ENCODE peak calls at places on chromosomes 11 and 22, in ten cellular contexts. One of them, this sample, is unnamed.

GRCh38 chr11:57402188-57403066 is 12.0 kb upstream of the PRG2 start:
- DNase-seq in neuronal stem cell: no peak
- DNase-seq in HepG2: no peak
- DNase-seq in IMR-90: no peak
- DNase-seq in colonic mucosa: no peak
- DNase-seq in transverse colon: no peak
- DNase-seq in brain microvascular endothelial cell: no peak
- DNase-seq in uterus: no peak
- DNase-seq in spleen: no peak
- DNase-seq in thoracic aorta: no peak
- DNase-seq in this sample: no peak

GRCh38 chr11:13674799-13675509 is 6.5 kb downstream of the FAR1 start:
- DNase-seq in IMR-90: no peak
- DNase-seq in thoracic aorta: no peak
- DNase-seq in HepG2: no peak
- DNase-seq in neuronal stem cell: no peak
- DNase-seq in uterus: no peak
- DNase-seq in colonic mucosa: no peak
- DNase-seq in spleen: no peak
- DNase-seq in transverse colon: no peak
- DNase-seq in brain microvascular endothelial cell: no peak
- DNase-seq in this sample: no peak

GRCh38 chr22:49565516-49565855 is 262.2 kb downstream of the BRD1 start:
- DNase-seq in colonic mucosa: no peak
- DNase-seq in transverse colon: no peak
- DNase-seq in spleen: peak; percentile 36
- DNase-seq in brain microvascular endothelial cell: no peak
- DNase-seq in HepG2: no peak
- DNase-seq in thoracic aorta: no peak
- DNase-seq in neuronal stem cell: no peak
- DNase-seq in uterus: no peak
- DNase-seq in IMR-90: no peak
- DNase-seq in this sample: peak; percentile 22

GRCh38 chr11:126712017-126712625 is 288.4 kb downstream of the KIRREL3 start:
- DNase-seq in brain microvascular endothelial cell: no peak
- DNase-seq in HepG2: no peak
- DNase-seq in thoracic aorta: no peak
- DNase-seq in neuronal stem cell: no peak
- DNase-seq in spleen: no peak
- DNase-seq in transverse colon: no peak
- DNase-seq in colonic mucosa: no peak
- DNase-seq in uterus: no peak
- DNase-seq in IMR-90: peak; percentile 62
- DNase-seq in this sample: no peak

GRCh38 chr11:119254239-119254638 is 48.1 kb downstream of the CBL start:
- DNase-seq in HepG2: no peak
- DNase-seq in transverse colon: no peak
- DNase-seq in brain microvascular endothelial cell: no peak
- DNase-seq in IMR-90: no peak
- DNase-seq in colonic mucosa: no peak
- DNase-seq in uterus: no peak
- DNase-seq in spleen: no peak
- DNase-seq in neuronal stem cell: no peak
- DNase-seq in thoracic aorta: no peak
- DNase-seq in this sample: no peak

GRCh38 chr22:23856721-23857605 is 712 bp upstream of the SLC2A11 start:
- DNase-seq in brain microvascular endothelial cell: no peak
- DNase-seq in uterus: no peak
- DNase-seq in spleen: peak; percentile 88
- DNase-seq in HepG2: peak; percentile 54
- DNase-seq in colonic mucosa: peak; percentile 57
- DNase-seq in neuronal stem cell: peak; percentile 49
- DNase-seq in transverse colon: peak; percentile 60
- DNase-seq in IMR-90: peak; percentile 46
- DNase-seq in thoracic aorta: no peak
- DNase-seq in this sample: no peak

GRCh38 chr11:113507341-113507740 is 32.1 kb upstream of the DRD2 start:
- DNase-seq in uterus: no peak
- DNase-seq in thoracic aorta: no peak
- DNase-seq in brain microvascular endothelial cell: no peak
- DNase-seq in spleen: no peak
- DNase-seq in colonic mucosa: no peak
- DNase-seq in HepG2: no peak
- DNase-seq in IMR-90: no peak
- DNase-seq in neuronal stem cell: no peak
- DNase-seq in transverse colon: no peak
- DNase-seq in this sample: no peak

GRCh38 chr11:131762346-131763110 is 392.1 kb downstream of the NTM start:
- DNase-seq in IMR-90: no peak
- DNase-seq in colonic mucosa: no peak
- DNase-seq in uterus: no peak
- DNase-seq in HepG2: no peak
- DNase-seq in neuronal stem cell: no peak
- DNase-seq in thoracic aorta: no peak
- DNase-seq in transverse colon: no peak
- DNase-seq in spleen: no peak
- DNase-seq in brain microvascular endothelial cell: no peak
- DNase-seq in this sample: no peak

GRCh38 chr22:50270302-50271010 is at the start of gene MAPK11:
- DNase-seq in brain microvascular endothelial cell: peak; percentile 32
- DNase-seq in spleen: peak; percentile 91
- DNase-seq in neuronal stem cell: peak; percentile 82
- DNase-seq in transverse colon: peak; percentile 74
- DNase-seq in thoracic aorta: no peak
- DNase-seq in uterus: peak; percentile 71
- DNase-seq in HepG2: peak; percentile 47
- DNase-seq in IMR-90: peak; percentile 61
- DNase-seq in colonic mucosa: peak; percentile 73
- DNase-seq in this sample: no peak

GRCh38 chr11:86396403-86396802 is 21.7 kb downstream of the CCDC81 start:
- DNase-seq in HepG2: no peak
- DNase-seq in spleen: no peak
- DNase-seq in IMR-90: peak; percentile 84
- DNase-seq in colonic mucosa: no peak
- DNase-seq in thoracic aorta: no peak
- DNase-seq in brain microvascular endothelial cell: peak; percentile 54
- DNase-seq in transverse colon: no peak
- DNase-seq in neuronal stem cell: no peak
- DNase-seq in uterus: no peak
- DNase-seq in this sample: no peak

GRCh38 chr11:86438685-86439084 is 64.0 kb downstream of the CCDC81 start:
- DNase-seq in spleen: no peak
- DNase-seq in thoracic aorta: no peak
- DNase-seq in HepG2: no peak
- DNase-seq in colonic mucosa: no peak
- DNase-seq in IMR-90: peak; percentile 75
- DNase-seq in neuronal stem cell: no peak
- DNase-seq in transverse colon: no peak
- DNase-seq in brain microvascular endothelial cell: no peak
- DNase-seq in uterus: no peak
- DNase-seq in this sample: no peak

GRCh38 chr22:19123936-19124335 is 1.7 kb upstream of the DGCR2 start:
- DNase-seq in colonic mucosa: no peak
- DNase-seq in uterus: no peak
- DNase-seq in neuronal stem cell: no peak
- DNase-seq in spleen: no peak
- DNase-seq in transverse colon: no peak
- DNase-seq in HepG2: no peak
- DNase-seq in IMR-90: no peak
- DNase-seq in brain microvascular endothelial cell: no peak
- DNase-seq in thoracic aorta: no peak
- DNase-seq in this sample: no peak

GRCh38 chr11:71106671-71107070 is 145.7 kb downstream of the SHANK2 start:
- DNase-seq in HepG2: no peak
- DNase-seq in colonic mucosa: no peak
- DNase-seq in IMR-90: no peak
- DNase-seq in thoracic aorta: no peak
- DNase-seq in brain microvascular endothelial cell: no peak
- DNase-seq in uterus: no peak
- DNase-seq in neuronal stem cell: no peak
- DNase-seq in transverse colon: no peak
- DNase-seq in spleen: peak; percentile 37
- DNase-seq in this sample: no peak

GRCh38 chr22:25049770-25050169 is 97.3 kb downstream of the KIAA1671 start:
- DNase-seq in IMR-90: no peak
- DNase-seq in HepG2: no peak
- DNase-seq in spleen: no peak
- DNase-seq in colonic mucosa: no peak
- DNase-seq in uterus: no peak
- DNase-seq in brain microvascular endothelial cell: no peak
- DNase-seq in thoracic aorta: no peak
- DNase-seq in transverse colon: no peak
- DNase-seq in neuronal stem cell: no peak
- DNase-seq in this sample: no peak

GRCh38 chr11:2521681-2522630 is 77.1 kb downstream of the KCNQ1 start:
- DNase-seq in IMR-90: no peak
- DNase-seq in neuronal stem cell: no peak
- DNase-seq in colonic mucosa: peak; percentile 9
- DNase-seq in thoracic aorta: no peak
- DNase-seq in spleen: peak; percentile 68
- DNase-seq in brain microvascular endothelial cell: no peak
- DNase-seq in HepG2: no peak
- DNase-seq in uterus: peak; percentile 10
- DNase-seq in transverse colon: peak; percentile 3
- DNase-seq in this sample: peak; percentile 3

GRCh38 chr11:65925397-65925796 is 6.2 kb downstream of the DRAP1 start:
- DNase-seq in HepG2: no peak
- DNase-seq in colonic mucosa: no peak
- DNase-seq in uterus: no peak
- DNase-seq in transverse colon: no peak
- DNase-seq in thoracic aorta: no peak
- DNase-seq in spleen: no peak
- DNase-seq in IMR-90: no peak
- DNase-seq in neuronal stem cell: no peak
- DNase-seq in brain microvascular endothelial cell: no peak
- DNase-seq in this sample: no peak

GRCh38 chr11:33256031-33256807 is 962 bp upstream of the HIPK3 start:
- DNase-seq in colonic mucosa: no peak
- DNase-seq in neuronal stem cell: no peak
- DNase-seq in uterus: no peak
- DNase-seq in IMR-90: no peak
- DNase-seq in HepG2: no peak
- DNase-seq in brain microvascular endothelial cell: no peak
- DNase-seq in spleen: no peak
- DNase-seq in thoracic aorta: no peak
- DNase-seq in transverse colon: no peak
- DNase-seq in this sample: no peak

GRCh38 chr22:36221799-36222751 is 17.3 kb downstream of the APOL2 start:
- DNase-seq in thoracic aorta: no peak
- DNase-seq in IMR-90: no peak
- DNase-seq in brain microvascular endothelial cell: no peak
- DNase-seq in uterus: peak; percentile 62
- DNase-seq in colonic mucosa: peak; percentile 41
- DNase-seq in HepG2: peak; percentile 37
- DNase-seq in transverse colon: peak; percentile 59
- DNase-seq in neuronal stem cell: peak; percentile 17
- DNase-seq in spleen: peak; percentile 85
- DNase-seq in this sample: no peak

GRCh38 chr11:12069053-12069676 is 41.2 kb upstream of the MICAL2 start:
- DNase-seq in neuronal stem cell: no peak
- DNase-seq in IMR-90: no peak
- DNase-seq in HepG2: peak; percentile 74
- DNase-seq in thoracic aorta: no peak
- DNase-seq in colonic mucosa: no peak
- DNase-seq in brain microvascular endothelial cell: no peak
- DNase-seq in transverse colon: no peak
- DNase-seq in uterus: no peak
- DNase-seq in spleen: no peak
- DNase-seq in this sample: peak; percentile 60
- H3K27ac ChIP-seq in neuronal stem cell: no peak overlapping the region
- H3K27ac ChIP-seq in IMR-90: no peak overlapping the region
- H3K27ac ChIP-seq in HepG2: no peak overlapping the region
- H3K27ac ChIP-seq in thoracic aorta: no peak overlapping the region
- H3K27ac ChIP-seq in colonic mucosa: no peak overlapping the region
- H3K27ac ChIP-seq in brain microvascular endothelial cell: no peak overlapping the region
- H3K27ac ChIP-seq in transverse colon: peak overlapping the region; percentile 28
- H3K27ac ChIP-seq in uterus: no peak overlapping the region
- H3K27ac ChIP-seq in spleen: no peak overlapping the region
- H3K27ac ChIP-seq in this sample: no peak overlapping the region

DNA sequence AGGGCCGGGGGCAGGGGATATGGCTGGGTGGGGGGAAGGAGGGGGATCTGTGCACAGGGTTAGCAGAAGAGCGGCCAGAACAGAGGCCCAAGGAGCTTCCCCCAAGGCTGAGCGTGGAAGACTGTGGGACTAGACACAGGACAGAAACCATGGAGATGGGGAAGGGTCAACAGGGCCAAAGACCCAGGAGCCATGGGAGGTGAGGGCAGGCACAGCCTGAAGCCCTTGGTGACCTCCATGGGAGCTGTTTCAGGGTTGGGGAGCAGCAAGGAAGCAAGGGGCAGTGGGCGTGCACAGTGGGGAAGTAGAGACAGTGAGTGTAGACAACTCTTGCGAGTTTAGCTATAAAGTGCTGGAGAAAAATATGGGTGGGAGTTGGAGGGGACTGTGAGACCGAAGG is 56.6 kb downstream of the WNT11 start:
- DNase-seq in colonic mucosa: no peak
- DNase-seq in neuronal stem cell: no peak
- DNase-seq in transverse colon: no peak
- DNase-seq in brain microvascular endothelial cell: no peak
- DNase-seq in thoracic aorta: no peak
- DNase-seq in uterus: no peak
- DNase-seq in spleen: no peak
- DNase-seq in IMR-90: no peak
- DNase-seq in HepG2: no peak
- DNase-seq in this sample: no peak
- H3K36me3 ChIP-seq in colonic mucosa: no peaks in the 10 kb centered on the region
- H3K36me3 ChIP-seq in neuronal stem cell: no peaks in the 10 kb centered on the region
- H3K36me3 ChIP-seq in transverse colon: no peaks in the 10 kb centered on the region
- H3K36me3 ChIP-seq in brain microvascular endothelial cell: no peaks in the 10 kb centered on the region
- H3K36me3 ChIP-seq in thoracic aorta: no peaks in the 10 kb centered on the region
- H3K36me3 ChIP-seq in uterus: no peaks in the 10 kb centered on the region
- H3K36me3 ChIP-seq in spleen: no peaks in the 10 kb centered on the region
- H3K36me3 ChIP-seq in IMR-90: no peaks in the 10 kb centered on the region
- H3K36me3 ChIP-seq in HepG2: no peaks in the 10 kb centered on the region
- H3K36me3 ChIP-seq in this sample: no peaks in the 10 kb centered on the region

GRCh38 chr11:72716291-72716690 is 35.9 kb downstream of the ARAP1 start:
- DNase-seq in uterus: no peak
- DNase-seq in neuronal stem cell: no peak
- DNase-seq in colonic mucosa: no peak
- DNase-seq in transverse colon: no peak
- DNase-seq in brain microvascular endothelial cell: no peak
- DNase-seq in HepG2: no peak
- DNase-seq in thoracic aorta: no peak
- DNase-seq in spleen: no peak
- DNase-seq in IMR-90: peak; percentile 35
- DNase-seq in this sample: no peak
- H3K27ac ChIP-seq in uterus: no peak overlapping the region
- H3K27ac ChIP-seq in neuronal stem cell: no peak overlapping the region
- H3K27ac ChIP-seq in colonic mucosa: no peak overlapping the region
- H3K27ac ChIP-seq in transverse colon: no peak overlapping the region
- H3K27ac ChIP-seq in brain microvascular endothelial cell: no peak overlapping the region
- H3K27ac ChIP-seq in HepG2: no peak overlapping the region
- H3K27ac ChIP-seq in thoracic aorta: no peak overlapping the region
- H3K27ac ChIP-seq in spleen: no peak overlapping the region
- H3K27ac ChIP-seq in IMR-90: no peak overlapping the region
- H3K27ac ChIP-seq in this sample: no peak overlapping the region

DNA sequence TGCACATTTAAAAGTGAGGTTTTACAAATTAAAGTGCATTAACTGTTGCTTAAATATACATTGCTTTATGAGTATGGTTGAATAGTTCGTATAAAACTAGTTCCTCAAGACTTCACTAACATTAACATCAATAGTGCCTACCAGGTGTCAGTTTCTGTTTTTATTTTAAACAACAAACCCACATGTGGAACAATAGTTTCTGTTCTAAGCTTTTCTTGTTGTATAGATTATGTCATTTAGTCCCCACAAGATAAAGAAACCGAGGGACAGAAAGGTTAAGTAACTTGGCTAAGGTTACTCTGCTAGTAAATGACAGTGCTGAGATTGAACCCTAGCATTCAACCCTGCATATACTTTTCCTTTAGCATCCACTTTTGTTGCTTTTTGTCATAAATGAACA is 41.4 kb upstream of the ST14 start:
- DNase-seq in brain microvascular endothelial cell: no peak
- DNase-seq in IMR-90: no peak
- DNase-seq in neuronal stem cell: no peak
- DNase-seq in thoracic aorta: no peak
- DNase-seq in spleen: no peak
- DNase-seq in transverse colon: no peak
- DNase-seq in colonic mucosa: no peak
- DNase-seq in uterus: no peak
- DNase-seq in HepG2: no peak
- DNase-seq in this sample: no peak
- H3K36me3 ChIP-seq in brain microvascular endothelial cell: peaks cover 6% of the 10 kb centered on the region
- H3K36me3 ChIP-seq in IMR-90: peaks cover 18% of the 10 kb centered on the region
- H3K36me3 ChIP-seq in neuronal stem cell: peaks cover 96% of the 10 kb centered on the region
- H3K36me3 ChIP-seq in thoracic aorta: peaks cover 5% of the 10 kb centered on the region
- H3K36me3 ChIP-seq in spleen: peaks cover 8% of the 10 kb centered on the region
- H3K36me3 ChIP-seq in transverse colon: no peaks in the 10 kb centered on the region
- H3K36me3 ChIP-seq in colonic mucosa: peaks cover 3% of the 10 kb centered on the region
- H3K36me3 ChIP-seq in uterus: no peaks in the 10 kb centered on the region
- H3K36me3 ChIP-seq in HepG2: peaks cover 73% of the 10 kb centered on the region
- H3K36me3 ChIP-seq in this sample: peaks cover 13% of the 10 kb centered on the region